ENCODE peak calls at places on chromosomes 4 and X, in seven cellular contexts. Y is AG08396; Z is NCI-H2107; T is ascending aorta; H is central memory CD4-positive, alpha-beta T cell; U is cardiac muscle cell; D is body of pancreas. B is an unnamed sample.
A peak's percentile ranks its signal among the peaks of the same experiment; 100 is the strongest.

GRCh38 chr4:7398104-7398423 is 36.7 kb downstream of the PSAPL1 start:
- DNase-seq in Y (no peak), H (no peak), Z (peak; percentile 76), T (peak; percentile 58), U (peak; percentile 85), D (peak; percentile 29), B (no peak)

GRCh38 chr4:7241587-7242125 is 49.3 kb downstream of the SORCS2 start:
- DNase-seq in Y (no peak), D (no peak), U (no peak), H (no peak), Z (no peak), T (no peak), B (peak; percentile 41)

GRCh38 chr4:945274-946102 is 13.2 kb downstream of the TMEM175 start:
- DNase-seq in Y (no peak), Z (no peak), T (no peak), H (no peak), D (no peak), U (peak; percentile 27), B (no peak)

GRCh38 chr4:56004235-56004634 is 55.5 kb downstream of the CEP135 start:
- DNase-seq in T (no peak), H (no peak), Z (no peak), D (no peak), U (no peak), Y (no peak), B (no peak)

GRCh38 chr4:174865418-174865985 is 36.5 kb upstream of the GLRA3 start:
- DNase-seq in D (no peak), T (no peak), U (no peak), H (no peak), Y (no peak), Z (no peak), B (no peak)

GRCh38 chr4:52001616-52002015 is 18.5 kb downstream of the LRRC66 start:
- DNase-seq in U (no peak), Y (no peak), H (no peak), D (no peak), Z (no peak), T (no peak), B (no peak)

GRCh38 chr4:128060130-128060619 is 937 bp upstream of the LARP1B start:
- DNase-seq in U (no peak), H (no peak), D (no peak), Z (no peak), Y (peak; percentile 17), T (no peak), B (no peak)

GRCh38 chr4:34850983-34851382 is 1393.3 kb downstream of the ARAP2 start:
- DNase-seq in U (no peak), H (no peak), Z (no peak), D (no peak), Y (no peak), T (no peak), B (no peak)

GRCh38 chr4:145497199-145498149 is 15.8 kb downstream of the SMAD1 start:
- DNase-seq in T (no peak), U (no peak), D (no peak), Z (no peak), H (no peak), Y (no peak), B (no peak)

GRCh38 chr4:10667651-10668341 is 16.8 kb downstream of the CLNK start:
- DNase-seq in D (no peak), T (no peak), U (no peak), Y (no peak), H (no peak), Z (no peak), B (no peak)

GRCh38 chr4:95061220-95061619 is 303.5 kb downstream of the BMPR1B start:
- DNase-seq in U (no peak), D (no peak), Z (no peak), Y (no peak), T (no peak), H (no peak), B (no peak)

GRCh38 chr4:1097553-1097952 is 15.8 kb downstream of the RNF212 start:
- DNase-seq in Z (no peak), D (no peak), U (no peak), H (no peak), T (peak; percentile 55), Y (no peak), B (no peak)

GRCh38 chr4:112145820-112146813 is 863 bp downstream of the FAM241A start:
- DNase-seq in H (peak; percentile 65), U (peak; percentile 71), T (peak; percentile 71), D (peak; percentile 39), Z (no peak), Y (peak; percentile 62), B (peak; percentile 42)

GRCh38 chr4:139666735-139667266 is 1.2 kb downstream of the MGST2 start:
- DNase-seq in Z (peak; percentile 2), T (no peak), D (peak; percentile 63), U (peak; percentile 49), H (no peak), Y (peak; percentile 18), B (peak; percentile 14)

GRCh38 chrX:54808109-54808604 is 612 bp downstream of the MAGED2 start:
- DNase-seq in Z (peak; percentile 20), H (no peak), D (peak; percentile 49), Y (peak; percentile 43), T (peak; percentile 78), U (peak; percentile 86), B (peak; percentile 32)

GRCh38 chr4:46994007-46994405 is 625 bp upstream of the GABRA4 start:
- DNase-seq in Y (peak; percentile 14), Z (no peak), T (no peak), D (no peak), U (no peak), H (no peak), B (no peak)

GRCh38 chr4:107546637-107547036 is 173.4 kb downstream of the PAPSS1 start:
- DNase-seq in T (no peak), D (no peak), Z (no peak), U (no peak), Y (no peak), H (no peak), B (no peak)

GRCh38 chrX:143663755-143664154 is 27.9 kb upstream of the SLITRK4 start:
- DNase-seq in D (no peak), U (no peak), T (no peak), H (no peak), Y (no peak), Z (no peak), B (no peak)

GRCh38 chrX:97039363-97040029 is 155.8 kb downstream of the RPA4 start:
- DNase-seq in U (no peak), T (no peak), Z (no peak), D (peak; percentile 26), Y (no peak), H (no peak), B (no peak)

GRCh38 chrX:44828008-44828605 is 15.7 kb upstream of the DUSP21 start:
- DNase-seq in U (no peak), T (no peak), D (no peak), Z (no peak), H (no peak), Y (peak; percentile 63), B (peak; percentile 75)

GRCh38 chr4:138952405-138952804 is 63.2 kb upstream of the NOCT start:
- DNase-seq in Y (no peak), D (no peak), U (no peak), Z (no peak), T (no peak), H (no peak), B (no peak)

GRCh38 chrX:154458116-154458953 is at the start of gene PLXNA3:
- DNase-seq in Y (peak; percentile 80), Z (no peak), D (peak; percentile 48), H (peak; percentile 62), T (no peak), U (peak; percentile 65), B (peak; percentile 60)

GRCh38 chr4:6701371-6701770 is 7.7 kb downstream of the S100P start:
- DNase-seq in T (no peak), D (no peak), Y (no peak), H (no peak), U (no peak), Z (no peak), B (no peak)

GRCh38 chr4:5517372-5517771 is 191.0 kb downstream of the EVC2 start:
- DNase-seq in H (no peak), U (no peak), Y (no peak), D (no peak), Z (no peak), T (no peak), B (no peak)

GRCh38 chrX:30992381-30992904 is 79.4 kb downstream of the FTHL17 start:
- DNase-seq in Z (no peak), H (no peak), Y (no peak), D (no peak), U (peak; percentile 62), T (no peak), B (no peak)

GRCh38 chr4:136643416-136643815 is 888.9 kb downstream of the PCDH18 start:
- DNase-seq in Y (no peak), U (no peak), T (no peak), D (no peak), Z (no peak), H (no peak), B (no peak)

GRCh38 chr4:184595430-184595829 is 53.8 kb downstream of the CASP3 start:
- DNase-seq in Y (no peak), T (no peak), H (no peak), U (no peak), D (no peak), Z (no peak), B (no peak)

GRCh38 chr4:87824352-87824751 is 8.4 kb upstream of the MEPE start:
- DNase-seq in Z (no peak), U (no peak), T (no peak), H (no peak), D (no peak), Y (no peak), B (no peak)

GRCh38 chr4:85968945-85969830 is 390.7 kb downstream of the MAPK10 start:
- DNase-seq in Y (peak; percentile 42), D (no peak), T (no peak), H (no peak), Z (peak; percentile 1), U (peak; percentile 57), B (peak; percentile 74)